ENCODE peak calls at places on chromosomes 5 and 9, in four cellular contexts. X, D, Q and J are unnamed samples.

GRCh38 chr5:116013207-116013777 is 19.0 kb upstream of the ARL14EPL start:
- DNase-seq in X (no peak), D (no peak), Q (no peak), J (no peak)

GRCh38 chr9:90860382-90860781 is 58.8 kb downstream of the SYK start:
- DNase-seq in X (no peak), D (no peak), Q (no peak), J (no peak)

GRCh38 chr9:111483862-111484563 is at the start of gene ECPAS:
- DNase-seq in X (peak), D (peak), Q (no peak), J (peak)

GRCh38 chr9:98330831-98331230 is 75.4 kb upstream of the TBC1D2 start:
- DNase-seq in X (no peak), D (no peak), Q (no peak), J (no peak)

GRCh38 chr5:148776780-148777179 is 49.6 kb upstream of the ADRB2 start:
- DNase-seq in X (no peak), D (no peak), Q (no peak), J (no peak)

GRCh38 chr9:89466451-89467277 is 31.2 kb downstream of the SEMA4D start:
- DNase-seq in X (no peak), D (no peak), Q (no peak), J (no peak)

GRCh38 chr5:132254321-132254977 is 3.0 kb upstream of the PDLIM4 start:
- DNase-seq in X (peak), D (no peak), Q (no peak), J (peak)

GRCh38 chr9:35905912-35906679 is at the start of gene HRCT1:
- DNase-seq in X (peak), D (peak), Q (no peak), J (peak)

GRCh38 chr9:89458768-89459496 is 39.0 kb downstream of the SEMA4D start:
- DNase-seq in X (no peak), D (no peak), Q (no peak), J (no peak)

GRCh38 chr9:129145841-129146292 is 32.2 kb downstream of the IER5L start:
- DNase-seq in X (no peak), D (no peak), Q (no peak), J (no peak)

GRCh38 chr5:14608169-14608568 is 26.6 kb downstream of the OTULINL start:
- DNase-seq in X (no peak), D (no peak), Q (no peak), J (no peak)

GRCh38 chr9:3827175-3827574 is 301.4 kb upstream of the RFX3 start:
- DNase-seq in X (peak), D (no peak), Q (no peak), J (no peak)

GRCh38 chr9:124551472-124552339 is 44.5 kb upstream of the NR5A1 start:
- DNase-seq in X (peak), D (no peak), Q (no peak), J (no peak)

GRCh38 chr9:138053996-138054752 is 176.6 kb downstream of the CACNA1B start:
- DNase-seq in X (no peak), D (no peak), Q (no peak), J (peak)

GRCh38 chr9:72443855-72444254 is 77.6 kb upstream of the TMC1 start:
- DNase-seq in X (no peak), D (no peak), Q (no peak), J (no peak)
- TF ChIP-seq EP300 in X (no peak), D (no peak), Q (no peak), J (no peak)

DNA sequence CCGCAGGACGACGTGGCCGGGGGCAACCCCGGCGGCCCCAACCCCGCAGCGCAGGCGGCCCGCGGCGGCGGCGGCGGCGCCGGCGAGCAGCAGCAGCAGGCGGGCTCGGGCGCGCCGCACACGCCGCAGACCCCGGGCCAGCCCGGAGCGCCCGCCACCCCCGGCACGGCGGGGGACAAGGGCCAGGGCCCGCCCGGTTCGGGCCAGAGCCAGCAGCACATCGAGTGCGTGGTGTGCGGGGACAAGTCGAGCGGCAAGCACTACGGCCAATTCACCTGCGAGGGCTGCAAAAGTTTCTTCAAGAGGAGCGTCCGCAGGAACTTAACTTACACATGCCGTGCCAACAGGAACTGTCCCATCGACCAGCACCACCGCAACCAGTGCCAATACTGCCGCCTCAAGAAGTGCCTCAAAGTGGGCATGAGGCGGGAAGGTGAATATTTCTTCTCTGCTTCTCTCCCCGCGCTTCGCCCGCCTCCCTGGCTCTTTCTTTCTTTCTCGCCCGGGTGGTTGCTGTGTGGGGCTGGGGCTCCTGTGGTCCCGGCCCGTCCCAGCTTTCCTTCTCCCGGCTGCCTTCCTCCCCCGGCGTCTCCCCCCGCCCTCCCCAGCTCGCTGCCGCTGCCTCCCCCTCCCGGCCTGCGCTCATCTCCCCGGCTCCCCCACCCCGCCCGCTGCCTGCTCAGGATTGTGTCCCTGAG is 2.2 kb downstream of the NR2F1 start:
- DNase-seq in X (no peak), D (no peak), Q (peak), J (no peak)
- TF ChIP-seq POLR2A in X (no peak), D (no peak), Q (no peak), J (no peak)

GRCh38 chr5:55902696-55903095 is 51.5 kb downstream of the IL31RA start:
- DNase-seq in X (no peak), D (no peak), Q (no peak), J (no peak)

GRCh38 chr5:55900776-55901175 is 49.6 kb downstream of the IL31RA start:
- DNase-seq in X (no peak), D (no peak), Q (no peak), J (no peak)

GRCh38 chr5:55897905-55898304 is 46.7 kb downstream of the IL31RA start:
- DNase-seq in X (no peak), D (no peak), Q (no peak), J (peak)

GRCh38 chr5:55899344-55899743 is 48.2 kb downstream of the IL31RA start:
- DNase-seq in X (no peak), D (no peak), Q (no peak), J (no peak)

DNA sequence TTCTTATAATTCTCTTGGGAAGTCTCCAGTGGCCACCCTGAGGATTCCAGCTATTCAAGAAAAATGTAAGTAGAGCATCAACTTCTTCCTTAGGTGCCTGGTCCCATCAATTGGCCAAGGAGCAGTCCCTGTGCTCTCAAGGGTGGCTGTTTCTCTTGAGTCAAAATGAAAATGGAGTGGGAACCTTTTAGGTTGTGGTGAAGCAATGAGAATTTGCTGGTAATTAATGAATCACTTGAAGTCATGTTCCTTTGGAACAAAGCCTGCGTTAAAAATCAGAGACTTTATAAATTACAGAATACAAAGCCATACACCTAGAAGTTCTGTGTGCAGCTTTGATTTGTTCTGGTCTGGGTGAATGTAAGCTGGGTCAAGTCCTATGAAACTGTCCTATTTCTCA is 48.9 kb downstream of the IL31RA start:
- DNase-seq in X (no peak), D (no peak), Q (no peak), J (no peak)
- TF ChIP-seq EP300 in X (no peak), D (no peak), Q (no peak), J (no peak)

GRCh38 chr5:83368835-83369234 is 102.7 kb upstream of the VCAN start:
- DNase-seq in X (no peak), D (no peak), Q (no peak), J (no peak)
- TF ChIP-seq POLR2A in X (no peak), D (no peak), Q (no peak), J (no peak)

DNA sequence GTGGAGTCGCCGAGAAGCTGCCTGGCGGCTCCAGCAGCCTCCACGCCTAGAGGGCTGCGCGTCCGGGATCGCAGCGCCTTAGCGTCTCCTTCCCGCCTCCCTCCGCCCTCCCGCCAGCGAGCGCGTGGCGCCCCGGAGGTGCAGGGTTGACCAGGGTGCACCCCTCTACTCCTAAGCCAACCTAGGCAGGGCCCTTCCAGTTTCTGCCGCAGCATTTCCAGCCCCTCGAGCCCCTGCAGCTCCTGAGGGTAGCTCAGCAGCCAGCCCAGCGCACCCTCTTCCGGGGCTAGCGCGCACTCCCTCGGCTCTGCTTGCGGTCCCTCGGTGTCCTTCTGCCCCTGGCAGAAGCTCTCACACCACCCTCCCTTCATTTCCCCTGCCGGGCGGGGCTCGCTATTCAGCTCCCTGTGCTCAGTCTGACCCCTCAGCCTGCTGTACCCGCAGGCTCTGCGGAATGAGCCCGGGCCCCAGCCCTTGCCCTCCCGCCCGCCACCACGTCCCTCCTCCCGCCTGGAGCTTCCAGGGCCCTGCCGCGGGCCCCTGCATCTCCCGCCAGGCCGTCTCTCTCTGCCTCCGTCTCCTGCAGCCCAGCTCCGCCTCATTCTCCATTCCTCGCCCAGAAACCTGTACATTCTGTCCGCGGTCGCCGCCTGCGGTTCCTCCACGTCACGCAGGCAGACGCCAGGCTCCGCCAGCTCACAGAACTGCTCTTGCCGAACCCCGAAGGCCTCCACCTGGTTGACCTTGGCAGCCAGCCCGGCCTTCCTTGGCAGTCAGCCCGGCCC is 61.8 kb downstream of the SPATA31C2 start:
- DNase-seq in X (peak), D (peak), Q (no peak), J (peak)
- TF ChIP-seq EP300 in X (no peak), D (peak), Q (peak), J (no peak)

GRCh38 chr9:13513710-13514444 is 234.4 kb upstream of the MPDZ start:
- DNase-seq in X (no peak), D (no peak), Q (no peak), J (no peak)
- TF ChIP-seq POLR2A in X (no peak), D (no peak), Q (no peak), J (no peak)

DNA sequence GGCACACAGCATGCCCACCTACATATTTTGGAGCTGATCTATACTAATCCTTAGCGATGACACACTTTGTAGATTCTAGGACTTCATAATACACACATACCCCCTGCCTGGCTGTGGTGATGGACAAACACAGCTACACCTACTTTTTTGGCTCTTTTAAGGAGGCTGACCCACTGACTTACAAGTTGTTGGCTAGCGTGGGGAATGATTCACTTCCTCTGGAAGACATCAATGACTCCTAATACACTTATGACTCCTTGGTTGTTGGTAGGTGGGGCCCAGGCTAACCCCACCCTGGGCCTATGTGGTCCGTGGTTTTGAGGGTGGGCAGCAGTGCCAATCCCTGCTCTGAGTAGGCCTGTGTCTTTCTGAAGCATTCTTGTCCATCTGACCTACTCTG is 144.4 kb downstream of the SLC12A2 start:
- DNase-seq in X (no peak), D (no peak), Q (no peak), J (no peak)
- TF ChIP-seq EP300 in X (no peak), D (no peak), Q (no peak), J (no peak)

GRCh38 chr5:72013741-72014703 is 93.3 kb upstream of the MAP1B start:
- DNase-seq in X (no peak), D (no peak), Q (peak), J (no peak)

GRCh38 chr5:72018158-72018803 is 89.0 kb upstream of the MAP1B start:
- DNase-seq in X (peak), D (no peak), Q (peak), J (no peak)

GRCh38 chr5:72009280-72009679 is 98.0 kb upstream of the MAP1B start:
- DNase-seq in X (no peak), D (no peak), Q (peak), J (no peak)

GRCh38 chr5:72010395-72010794 is 96.9 kb upstream of the MAP1B start:
- DNase-seq in X (no peak), D (no peak), Q (peak), J (no peak)

DNA sequence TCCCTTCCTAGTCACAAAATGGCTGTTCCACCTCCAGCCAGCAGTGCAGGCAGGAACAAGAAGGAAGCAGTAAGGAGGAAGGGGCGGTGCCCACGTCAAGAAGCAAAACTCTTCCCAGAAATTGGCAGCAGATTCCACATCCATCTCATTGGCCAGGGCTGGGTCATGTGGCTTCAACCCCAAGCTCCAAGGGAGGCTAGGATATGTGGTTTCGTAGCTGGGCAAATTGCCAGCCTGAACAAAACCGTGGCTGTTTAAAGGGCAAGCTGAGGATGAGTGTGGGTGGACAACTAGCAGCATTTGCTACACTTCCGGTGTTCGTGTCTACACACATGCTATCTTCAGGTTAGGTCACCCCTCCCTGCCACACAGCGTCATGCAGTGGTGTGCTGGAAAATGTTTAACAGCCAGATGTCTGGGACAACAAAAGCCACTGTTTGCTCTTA is 92.1 kb upstream of the MAP1B start:
- DNase-seq in X (no peak), D (no peak), Q (peak), J (no peak)
- TF ChIP-seq POLR2A in X (no peak), D (no peak), Q (no peak), J (no peak)